ENCODE peak calls at places on chromosomes 7 and 10, in six cellular contexts. One of them, this sample, is unnamed.

GRCh38 chr7:129771201-129771927 is 159.8 kb downstream of the NRF1 start:
- DNase-seq in IMR-90: no peak
- DNase-seq in H9: no peak
- DNase-seq in neuronal stem cell: no peak
- DNase-seq in H1: no peak
- DNase-seq in trophoblast cell: no peak
- DNase-seq in this sample: no peak

GRCh38 chr10:43136995-43137700 is 1.1 kb upstream of the CSGALNACT2 start:
- DNase-seq in IMR-90: peak
- DNase-seq in H9: no peak
- DNase-seq in neuronal stem cell: no peak
- DNase-seq in H1: no peak
- DNase-seq in trophoblast cell: no peak
- DNase-seq in this sample: no peak

GRCh38 chr10:109187677-109188076 is 735.6 kb downstream of the XPNPEP1 start:
- DNase-seq in IMR-90: peak
- DNase-seq in H9: no peak
- DNase-seq in neuronal stem cell: no peak
- DNase-seq in H1: no peak
- DNase-seq in trophoblast cell: no peak
- DNase-seq in this sample: peak

GRCh38 chr10:688621-689426 is 644 bp downstream of the DIP2C start:
- DNase-seq in IMR-90: peak
- DNase-seq in H9: no peak
- DNase-seq in neuronal stem cell: peak
- DNase-seq in H1: no peak
- DNase-seq in trophoblast cell: no peak
- DNase-seq in this sample: peak

GRCh38 chr7:31082450-31082849 is 30.3 kb downstream of the ADCYAP1R1 start:
- DNase-seq in IMR-90: no peak
- DNase-seq in H9: no peak
- DNase-seq in neuronal stem cell: no peak
- DNase-seq in H1: no peak
- DNase-seq in trophoblast cell: no peak
- DNase-seq in this sample: no peak

GRCh38 chr7:91940572-91941341 is at the start of gene AKAP9:
- DNase-seq in IMR-90: peak
- DNase-seq in H9: peak
- DNase-seq in neuronal stem cell: peak
- DNase-seq in H1: peak
- DNase-seq in trophoblast cell: peak
- DNase-seq in this sample: peak

GRCh38 chr7:134831862-134832261 is 52.4 kb downstream of the CALD1 start:
- DNase-seq in IMR-90: no peak
- DNase-seq in H9: no peak
- DNase-seq in neuronal stem cell: no peak
- DNase-seq in H1: no peak
- DNase-seq in trophoblast cell: no peak
- DNase-seq in this sample: no peak

GRCh38 chr10:131899695-131900349 is 986 bp upstream of the PPP2R2D start:
- DNase-seq in IMR-90: no peak
- DNase-seq in H9: no peak
- DNase-seq in neuronal stem cell: no peak
- DNase-seq in H1: no peak
- DNase-seq in trophoblast cell: no peak
- DNase-seq in this sample: peak

GRCh38 chr7:111198255-111198654 is 107.3 kb downstream of the LRRN3 start:
- DNase-seq in IMR-90: peak
- DNase-seq in H9: no peak
- DNase-seq in neuronal stem cell: no peak
- DNase-seq in H1: no peak
- DNase-seq in trophoblast cell: peak
- DNase-seq in this sample: peak

GRCh38 chr7:123220396-123220795 is 20.6 kb upstream of the SLC13A1 start:
- DNase-seq in IMR-90: no peak
- DNase-seq in H9: no peak
- DNase-seq in neuronal stem cell: no peak
- DNase-seq in H1: no peak
- DNase-seq in trophoblast cell: no peak
- DNase-seq in this sample: no peak

GRCh38 chr7:80916770-80917681 is 1.8 kb downstream of the SEMA3C start:
- DNase-seq in IMR-90: peak
- DNase-seq in H9: no peak
- DNase-seq in neuronal stem cell: no peak
- DNase-seq in H1: no peak
- DNase-seq in trophoblast cell: no peak
- DNase-seq in this sample: peak

GRCh38 chr7:64884085-64884912 is 18.8 kb upstream of the ZNF273 start:
- DNase-seq in IMR-90: no peak
- DNase-seq in H9: peak
- DNase-seq in neuronal stem cell: no peak
- DNase-seq in H1: no peak
- DNase-seq in trophoblast cell: no peak
- DNase-seq in this sample: no peak

GRCh38 chr10:111370101-111370500 is 293.3 kb downstream of the ADRA2A start:
- DNase-seq in IMR-90: no peak
- DNase-seq in H9: peak
- DNase-seq in neuronal stem cell: no peak
- DNase-seq in H1: peak
- DNase-seq in trophoblast cell: no peak
- DNase-seq in this sample: no peak
- H3K14ac ChIP-seq in IMR-90: no peak
- H3K14ac ChIP-seq in H9: no peak
- H3K14ac ChIP-seq in neuronal stem cell: no peak
- H3K14ac ChIP-seq in H1: no peak
- H3K14ac ChIP-seq in trophoblast cell: no peak
- H3K14ac ChIP-seq in this sample: no peak

DNA sequence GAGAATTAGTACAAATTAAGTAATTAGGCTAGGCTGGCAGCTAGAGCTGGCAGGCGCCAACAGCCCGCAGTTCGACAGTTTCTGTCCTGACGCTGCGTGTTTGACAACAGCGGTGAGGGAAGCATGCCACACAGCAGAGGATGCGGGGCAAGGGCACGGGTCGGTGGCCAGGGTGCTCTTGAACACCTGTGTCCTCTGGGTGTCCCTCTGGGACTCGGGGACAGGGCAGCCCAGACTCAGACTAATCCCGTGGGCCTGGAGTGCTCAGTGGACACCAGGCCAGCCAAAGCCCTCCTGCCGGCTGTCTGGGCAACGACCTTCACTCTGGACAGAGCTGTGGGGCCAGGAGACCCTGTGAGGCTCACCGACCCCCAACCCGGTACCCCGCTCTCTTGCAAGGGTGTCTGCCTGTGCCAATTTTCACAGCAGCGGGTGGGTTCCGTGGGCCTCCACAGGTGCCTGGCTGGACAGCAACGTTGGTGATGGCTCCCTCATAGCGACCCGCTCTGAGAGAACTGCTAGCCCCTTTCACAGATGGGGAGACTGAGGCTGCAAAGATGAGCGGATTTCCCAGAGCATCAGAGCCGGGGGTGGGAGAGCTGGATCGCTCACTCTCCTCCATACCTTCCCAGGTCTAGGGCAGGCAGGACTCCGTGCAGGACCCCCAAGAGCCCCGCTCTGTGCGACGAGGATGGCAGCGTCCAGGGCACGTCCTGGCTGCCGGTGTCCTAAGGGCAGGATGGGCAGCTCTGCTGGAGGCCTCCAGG is 48.5 kb downstream of the FOXL3 start:
- DNase-seq in IMR-90: no peak
- DNase-seq in H9: no peak
- DNase-seq in neuronal stem cell: no peak
- DNase-seq in H1: no peak
- DNase-seq in trophoblast cell: no peak
- DNase-seq in this sample: no peak
- H3K14ac ChIP-seq in IMR-90: no peak
- H3K14ac ChIP-seq in H9: no peak
- H3K14ac ChIP-seq in neuronal stem cell: peak
- H3K14ac ChIP-seq in H1: no peak
- H3K14ac ChIP-seq in trophoblast cell: no peak
- H3K14ac ChIP-seq in this sample: no peak

GRCh38 chr7:158073845-158074840 is 513.5 kb downstream of the PTPRN2 start:
- DNase-seq in IMR-90: no peak
- DNase-seq in H9: no peak
- DNase-seq in neuronal stem cell: no peak
- DNase-seq in H1: no peak
- DNase-seq in trophoblast cell: no peak
- DNase-seq in this sample: no peak
- H3K14ac ChIP-seq in IMR-90: no peak
- H3K14ac ChIP-seq in H9: no peak
- H3K14ac ChIP-seq in neuronal stem cell: no peak
- H3K14ac ChIP-seq in H1: no peak
- H3K14ac ChIP-seq in trophoblast cell: no peak
- H3K14ac ChIP-seq in this sample: no peak

DNA sequence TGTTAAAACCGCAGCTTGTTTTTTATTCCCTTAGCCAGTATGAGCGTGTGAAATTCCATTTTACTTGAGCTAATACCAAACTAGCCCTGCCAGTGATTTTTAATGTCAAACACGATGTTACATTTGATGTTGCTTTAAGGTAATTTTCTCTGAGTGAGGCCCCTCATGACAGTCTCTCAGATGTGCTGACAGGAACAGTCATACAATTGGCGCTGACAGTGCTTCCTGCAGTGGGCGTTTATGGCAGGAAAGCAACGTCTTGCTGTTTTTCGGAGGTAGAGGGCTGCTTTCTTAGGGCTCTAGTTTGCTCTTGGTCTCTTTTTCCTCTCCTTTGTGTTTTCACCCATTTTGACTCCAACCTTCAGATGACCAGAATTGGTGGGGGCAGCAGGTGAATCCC is 19.3 kb downstream of the PON1 start:
- DNase-seq in IMR-90: no peak
- DNase-seq in H9: no peak
- DNase-seq in neuronal stem cell: no peak
- DNase-seq in H1: no peak
- DNase-seq in trophoblast cell: no peak
- DNase-seq in this sample: no peak
- H3K14ac ChIP-seq in IMR-90: no peak
- H3K14ac ChIP-seq in H9: no peak
- H3K14ac ChIP-seq in neuronal stem cell: no peak
- H3K14ac ChIP-seq in H1: no peak
- H3K14ac ChIP-seq in trophoblast cell: no peak
- H3K14ac ChIP-seq in this sample: no peak